ENCODE peak calls at places on chromosomes 5 and 9, in eight cellular contexts. J, A, L, K, G, N, P and M are unnamed samples. For H3K9me3, the result is how much of the 10 kb centered on the place peaks cover.

GRCh38 chr5:9468070-9468388 is 77.8 kb downstream of the SEMA5A start:
- DNase-seq in G (peak), A (no peak), P (no peak), K (no peak), N (no peak), J (peak), L (no peak), M (no peak)

GRCh38 chr9:19782005-19782404 is 6.8 kb downstream of the SLC24A2 start:
- DNase-seq in A (no peak), N (no peak), P (no peak), L (no peak), K (no peak), J (no peak), G (peak), M (no peak)

GRCh38 chr5:41507501-41507900 is 2.9 kb downstream of the PLCXD3 start:
- DNase-seq in N (no peak), K (no peak), L (no peak), A (no peak), G (no peak), P (no peak), J (no peak), M (no peak)

GRCh38 chr5:67474597-67475238 is 278.1 kb upstream of the CD180 start:
- DNase-seq in L (no peak), K (no peak), J (no peak), P (no peak), A (no peak), G (no peak), N (no peak), M (no peak)

GRCh38 chr5:172437445-172438303 is 16.7 kb downstream of the SH3PXD2B start:
- DNase-seq in J (peak), K (peak), A (no peak), G (peak), L (no peak), P (peak), N (peak), M (no peak)

GRCh38 chr5:151239237-151239861 is 13.6 kb upstream of the GM2A start:
- DNase-seq in J (peak), P (peak), N (peak), L (peak), K (peak), G (no peak), A (peak), M (no peak)

GRCh38 chr5:159905496-159905895 is 10.8 kb upstream of the ADRA1B start:
- DNase-seq in A (no peak), J (no peak), K (no peak), G (peak), L (no peak), N (no peak), P (no peak), M (no peak)

GRCh38 chr5:1298723-1299510 is 4.0 kb upstream of the TERT start:
- DNase-seq in A (no peak), L (peak), N (no peak), P (no peak), J (no peak), K (no peak), G (no peak), M (no peak)

GRCh38 chr5:123813937-123814624 is 302.1 kb downstream of the CSNK1G3 start:
- DNase-seq in N (no peak), P (no peak), G (peak), J (peak), K (no peak), A (no peak), L (no peak), M (no peak)

GRCh38 chr5:97488126-97488668 is 305.1 kb upstream of the RIOK2 start:
- DNase-seq in N (no peak), L (peak), G (no peak), K (no peak), P (no peak), J (no peak), A (no peak), M (no peak)

GRCh38 chr5:81778642-81779041 is 27.7 kb upstream of the SSBP2 start:
- DNase-seq in G (no peak), P (peak), A (no peak), L (no peak), N (no peak), J (no peak), K (no peak), M (no peak)

GRCh38 chr5:149445739-149446369 is 66.8 kb upstream of the IL17B start:
- DNase-seq in A (no peak), P (peak), K (no peak), L (no peak), N (no peak), G (peak), J (no peak), M (no peak)

GRCh38 chr9:107685901-107686300 is 196.3 kb upstream of the KLF4 start:
- DNase-seq in P (no peak), N (no peak), G (no peak), L (no peak), K (no peak), A (no peak), J (no peak), M (no peak)

DNA sequence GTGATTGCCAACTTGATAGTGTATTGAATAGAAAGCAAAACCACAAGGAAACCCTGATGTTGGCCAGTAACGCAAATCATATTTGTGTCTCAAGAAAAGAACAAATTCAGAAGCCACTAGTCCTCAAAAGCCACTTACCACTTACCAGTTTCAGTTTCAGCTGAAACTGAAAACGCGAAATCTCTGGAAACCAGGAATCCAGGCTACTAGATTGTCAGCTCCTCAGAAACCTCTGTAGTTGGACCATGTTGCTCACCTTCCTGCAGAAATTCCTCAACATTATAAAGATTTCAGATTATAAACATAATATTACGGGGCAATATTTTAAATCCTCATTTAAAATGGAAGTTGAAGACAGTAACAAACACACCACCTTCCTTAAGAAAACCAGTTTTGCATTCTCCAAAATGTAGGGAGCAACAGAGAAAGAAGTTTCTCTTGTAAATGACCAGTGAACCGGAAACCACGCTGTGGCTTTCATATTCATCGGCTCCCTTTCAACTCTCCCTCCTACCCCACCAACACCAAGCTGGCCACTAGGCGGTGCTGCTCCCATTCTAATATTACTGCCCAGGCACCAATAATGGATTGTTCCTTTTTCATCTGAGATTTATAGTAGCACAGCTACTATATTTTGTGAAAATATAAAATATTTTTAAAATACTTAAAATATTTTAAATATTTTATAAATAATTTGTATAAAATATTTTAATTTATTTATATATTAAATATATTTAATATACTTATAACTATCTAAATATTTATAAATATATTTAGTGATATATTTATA is 8.7 kb upstream of the TMED7 start:
- DNase-seq in A (peak), N (peak), J (peak), K (peak), G (peak), P (peak), L (peak), M (peak)
- H3K27ac ChIP-seq in A (no peak), N (peak), J (no peak), K (peak), G (peak), P (peak), L (peak), M (no peak)

GRCh38 chr9:137068539-137069507 is 1.5 kb downstream of the SAPCD2 start:
- DNase-seq in N (no peak), A (no peak), J (no peak), P (no peak), G (no peak), K (no peak), L (peak), M (no peak)

GRCh38 chr9:137071282-137071681 is 925 bp upstream of the SAPCD2 start:
- DNase-seq in N (no peak), G (no peak), K (no peak), A (no peak), L (peak), J (no peak), P (no peak), M (no peak)

GRCh38 chr9:137069508-137070071 is 767 bp downstream of the SAPCD2 start:
- DNase-seq in G (no peak), K (no peak), A (no peak), L (peak), N (no peak), P (no peak), J (peak), M (no peak)

GRCh38 chr9:137070201-137070905 is at the start of gene SAPCD2:
- DNase-seq in A (peak), G (peak), P (peak), J (peak), K (peak), L (peak), N (peak), M (no peak)

GRCh38 chr9:137070906-137071275 is 534 bp upstream of the SAPCD2 start:
- DNase-seq in J (peak), N (peak), G (no peak), P (no peak), L (no peak), K (peak), A (no peak), M (no peak)
- H3K4me3 ChIP-seq in J (peak), N (no peak), G (peak), P (no peak), L (peak), K (no peak), A (peak), M (peak)

DNA sequence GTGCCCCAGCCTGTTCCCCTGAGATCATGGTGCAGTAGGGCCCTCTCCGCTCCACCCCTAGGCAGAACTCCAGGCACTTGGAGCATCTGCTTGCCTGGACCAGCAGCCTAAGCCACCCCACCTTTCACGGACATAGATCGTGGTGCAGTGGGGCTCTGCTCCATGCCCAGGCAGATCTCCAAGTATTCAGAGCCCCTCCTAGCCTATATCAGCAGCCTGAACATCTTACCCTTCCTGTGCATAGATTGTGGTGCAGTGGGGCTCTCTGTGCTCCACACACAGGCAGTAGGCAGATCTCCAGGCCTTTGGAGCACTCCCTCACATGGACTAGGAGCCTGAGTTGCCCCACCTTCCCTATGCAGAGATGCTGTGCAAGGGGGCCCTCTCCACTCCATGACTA is 103.0 kb downstream of the GLIS3 start:
- DNase-seq in N (no peak), J (no peak), G (peak), L (no peak), A (no peak), K (no peak), P (no peak), M (no peak)
- H3K9me3 ChIP-seq in N (under half), J (under half), G (under half), L (under half), A (under half), K (under half), P (under half), M (under half)

GRCh38 chr5:142998316-142998862 is 228.2 kb downstream of the ARHGAP26 start:
- DNase-seq in G (no peak), P (no peak), K (no peak), L (no peak), J (no peak), N (no peak), A (no peak), M (no peak)

GRCh38 chr5:143004361-143004802 is 234.2 kb downstream of the ARHGAP26 start:
- DNase-seq in N (no peak), L (no peak), G (no peak), A (no peak), K (no peak), J (no peak), P (no peak), M (no peak)

GRCh38 chr5:143003328-143003636 is 233.1 kb downstream of the ARHGAP26 start:
- DNase-seq in K (no peak), N (no peak), L (no peak), P (no peak), A (no peak), J (no peak), G (no peak), M (no peak)

GRCh38 chr5:143002459-143003327 is 232.5 kb downstream of the ARHGAP26 start:
- DNase-seq in P (peak), J (no peak), N (no peak), K (no peak), A (peak), G (peak), L (peak), M (no peak)

DNA sequence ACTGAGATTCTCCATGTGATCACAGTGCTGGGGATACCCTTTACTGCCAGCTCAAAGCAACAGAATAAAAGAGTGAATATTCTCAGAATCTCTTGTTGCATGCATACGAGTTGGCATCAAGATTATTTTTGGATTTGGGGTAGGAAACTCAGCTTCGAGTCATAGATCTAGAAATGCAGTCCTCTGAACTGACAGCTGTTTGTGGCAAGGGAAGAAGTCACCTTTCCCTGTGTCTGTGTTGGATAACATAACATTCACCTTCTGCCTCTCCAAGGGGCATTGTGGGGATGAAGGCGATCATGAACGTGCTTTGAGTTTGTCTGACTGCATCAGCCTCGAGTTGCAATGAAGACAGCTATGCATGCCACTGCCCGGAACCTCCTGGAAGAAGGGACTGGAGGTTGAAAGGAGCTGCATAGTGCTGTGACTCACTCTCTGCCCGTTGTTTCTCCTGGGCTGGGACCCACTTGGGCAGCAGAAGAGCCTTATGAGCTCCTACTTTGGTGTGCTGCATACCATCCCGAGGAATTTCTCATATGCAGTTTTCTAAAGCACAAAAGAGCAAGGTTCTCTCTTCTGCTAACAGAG is 231.7 kb downstream of the ARHGAP26 start:
- DNase-seq in G (peak), J (no peak), L (peak), A (peak), P (no peak), K (no peak), N (no peak), M (no peak)
- H3K27ac ChIP-seq in G (no peak), J (no peak), L (peak), A (peak), P (no peak), K (no peak), N (peak), M (no peak)